ENCODE peak calls at places on chromosome 9, in six cellular contexts. U, N, K, Y, Q and T are unnamed samples.

GRCh38 chr9:77956555-77956954 is 75.1 kb downstream of the GNAQ start:
- DNase-seq in U (no peak), N (no peak), K (no peak), Y (no peak), Q (peak), T (no peak)

GRCh38 chr9:91771027-91771426 is 179.0 kb downstream of the ROR2 start:
- DNase-seq in U (peak), N (no peak), K (no peak), Y (peak), Q (peak), T (peak)

GRCh38 chr9:92706218-92706940 is 36.4 kb upstream of the IPPK start:
- DNase-seq in U (no peak), N (no peak), K (no peak), Y (no peak), Q (peak), T (no peak)

GRCh38 chr9:125233678-125234077 is 7.5 kb downstream of the HSPA5 start:
- DNase-seq in U (peak), N (no peak), K (peak), Y (no peak), Q (peak), T (peak)

GRCh38 chr9:91151741-91152095 is 210.0 kb downstream of the AUH start:
- DNase-seq in U (no peak), N (no peak), K (no peak), Y (no peak), Q (peak), T (no peak)

GRCh38 chr9:126838895-126839294 is 21.5 kb upstream of the ZBTB34 start:
- DNase-seq in U (no peak), N (no peak), K (no peak), Y (no peak), Q (no peak), T (no peak)

GRCh38 chr9:23774266-23774665 is 51.8 kb downstream of the ELAVL2 start:
- DNase-seq in U (no peak), N (no peak), K (no peak), Y (no peak), Q (no peak), T (no peak)

GRCh38 chr9:34072868-34073590 is 24.3 kb upstream of the UBAP2 start:
- DNase-seq in U (peak), N (no peak), K (peak), Y (peak), Q (peak), T (peak)

GRCh38 chr9:136694163-136694864 is 7.1 kb upstream of the AGPAT2 start:
- DNase-seq in U (no peak), N (no peak), K (no peak), Y (peak), Q (peak), T (no peak)

GRCh38 chr9:107491081-107492053 is 1.8 kb upstream of the KLF4 start:
- DNase-seq in U (no peak), N (no peak), K (no peak), Y (peak), Q (no peak), T (no peak)

GRCh38 chr9:4108708-4109444 is 191.0 kb downstream of the GLIS3 start:
- DNase-seq in U (no peak), N (no peak), K (no peak), Y (no peak), Q (no peak), T (no peak)

GRCh38 chr9:95757026-95757425 is 118.5 kb upstream of the ERCC6L2 start:
- DNase-seq in U (peak), N (no peak), K (peak), Y (no peak), Q (no peak), T (no peak)

GRCh38 chr9:124323904-124324303 is 66.2 kb downstream of the NEK6 start:
- DNase-seq in U (no peak), N (no peak), K (no peak), Y (no peak), Q (no peak), T (no peak)

GRCh38 chr9:81080900-81081299 is 608.4 kb downstream of the TLE1 start:
- DNase-seq in U (no peak), N (no peak), K (no peak), Y (no peak), Q (no peak), T (no peak)

GRCh38 chr9:4850611-4851010 is 57.9 kb downstream of the RCL1 start:
- DNase-seq in U (no peak), N (no peak), K (no peak), Y (no peak), Q (peak), T (no peak)

GRCh38 chr9:37034320-37034937 is 361 bp upstream of the PAX5 start:
- DNase-seq in U (no peak), N (no peak), K (no peak), Y (peak), Q (peak), T (no peak)

GRCh38 chr9:20084125-20084524 is 295.3 kb upstream of the SLC24A2 start:
- DNase-seq in U (no peak), N (no peak), K (no peak), Y (no peak), Q (no peak), T (no peak)

GRCh38 chr9:83030391-83031107 is 32.4 kb downstream of the RASEF start:
- DNase-seq in U (no peak), N (no peak), K (no peak), Y (no peak), Q (no peak), T (no peak)

GRCh38 chr9:101326501-101326900 is 58.3 kb downstream of the BAAT start:
- DNase-seq in U (no peak), N (no peak), K (no peak), Y (no peak), Q (no peak), T (no peak)

GRCh38 chr9:95813923-95814322 is 61.6 kb upstream of the ERCC6L2 start:
- DNase-seq in U (no peak), N (no peak), K (peak), Y (no peak), Q (no peak), T (no peak)

GRCh38 chr9:124222918-124223720 is 34.6 kb upstream of the NEK6 start:
- DNase-seq in U (no peak), N (no peak), K (no peak), Y (peak), Q (peak), T (no peak)

GRCh38 chr9:2465921-2466460 is 155.6 kb upstream of the VLDLR start:
- DNase-seq in U (no peak), N (no peak), K (peak), Y (peak), Q (no peak), T (peak)

GRCh38 chr9:71025728-71026127 is 95.7 kb downstream of the TRPM3 start:
- DNase-seq in U (no peak), N (no peak), K (no peak), Y (no peak), Q (no peak), T (no peak)

GRCh38 chr9:98808411-98808815 is 943 bp downstream of the GALNT12 start:
- DNase-seq in U (no peak), N (no peak), K (no peak), Y (peak), Q (peak), T (peak)

GRCh38 chr9:37501957-37502596 is 16.3 kb downstream of the POLR1E start:
- DNase-seq in U (no peak), N (no peak), K (no peak), Y (no peak), Q (no peak), T (no peak)

GRCh38 chr9:26579047-26579446 is 313.6 kb downstream of the CAAP1 start:
- DNase-seq in U (no peak), N (no peak), K (no peak), Y (no peak), Q (no peak), T (no peak)

GRCh38 chr9:4386819-4387218 is 87.0 kb upstream of the GLIS3 start:
- DNase-seq in U (no peak), N (no peak), K (no peak), Y (no peak), Q (no peak), T (no peak)

GRCh38 chr9:100426532-100427365 is at the start of gene MSANTD3:
- DNase-seq in U (no peak), N (no peak), K (no peak), Y (peak), Q (peak), T (no peak)

GRCh38 chr9:20553750-20554149 is 68.5 kb downstream of the MLLT3 start:
- DNase-seq in U (no peak), N (no peak), K (no peak), Y (no peak), Q (no peak), T (no peak)

GRCh38 chr9:94056442-94056974 is 27.8 kb upstream of the PTPDC1 start:
- DNase-seq in U (peak), N (no peak), K (peak), Y (no peak), Q (no peak), T (peak)

GRCh38 chr9:130362691-130363090 is 82.1 kb upstream of the ASS1 start:
- DNase-seq in U (no peak), N (no peak), K (no peak), Y (no peak), Q (no peak), T (no peak)
- TF ChIP-seq CTCF in U (no peak), N (no peak), K (no peak), Y (no peak), Q (no peak), T (no peak)

DNA sequence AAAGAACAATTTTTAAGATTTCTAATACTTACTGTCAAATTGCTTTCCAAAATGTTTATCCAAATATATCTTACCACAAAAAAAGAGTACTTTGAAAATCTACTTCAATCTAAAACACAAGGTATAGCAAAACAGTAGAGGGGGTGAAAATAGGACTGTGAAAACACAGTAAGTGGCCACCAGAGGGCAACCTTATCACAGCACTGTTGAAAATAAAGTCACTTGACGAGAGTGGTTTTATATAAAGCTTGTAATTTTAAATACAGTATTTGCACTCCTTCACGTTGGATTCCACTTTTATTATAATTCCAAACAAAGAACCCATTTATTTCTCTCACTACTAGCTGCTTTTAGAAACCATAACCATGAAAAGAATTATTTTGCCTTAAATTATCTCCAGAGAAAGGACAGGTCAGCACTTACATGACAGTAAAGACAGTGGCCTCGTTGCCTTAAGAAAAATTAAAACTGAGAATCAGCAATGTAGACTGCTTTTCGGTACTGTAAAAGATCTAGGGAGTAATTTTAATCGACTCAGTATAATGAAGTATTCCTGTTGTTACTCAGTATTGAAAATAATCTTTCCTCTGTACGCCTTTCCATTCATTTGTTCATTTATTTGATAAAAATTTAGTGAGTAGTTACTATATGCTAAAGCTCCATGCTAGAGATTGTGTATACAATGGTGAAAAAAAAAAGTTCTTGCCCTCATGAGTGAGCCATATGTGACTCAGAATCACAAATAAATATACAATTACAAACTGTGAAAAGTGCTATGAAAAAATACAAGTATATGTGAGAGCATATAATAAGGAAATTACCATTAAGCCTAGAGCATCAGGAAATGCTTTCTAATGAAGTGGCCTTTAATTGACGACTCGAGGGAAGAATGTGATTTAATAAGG is 40.0 kb upstream of the CDK5RAP2 start:
- DNase-seq in U (peak), N (no peak), K (peak), Y (peak), Q (peak), T (peak)
- TF ChIP-seq CTCF in U (peak), N (no peak), K (peak), Y (peak), Q (peak), T (peak)

GRCh38 chr9:86734762-86735161 is 212.5 kb downstream of the GAS1 start:
- DNase-seq in U (no peak), N (no peak), K (no peak), Y (no peak), Q (no peak), T (peak)

GRCh38 chr9:86733929-86734328 is 213.4 kb downstream of the GAS1 start:
- DNase-seq in U (no peak), N (no peak), K (no peak), Y (no peak), Q (no peak), T (no peak)

GRCh38 chr9:86732514-86732913 is 214.8 kb downstream of the GAS1 start:
- DNase-seq in U (peak), N (no peak), K (peak), Y (no peak), Q (no peak), T (peak)

GRCh38 chr9:86731511-86731993 is 215.8 kb downstream of the GAS1 start:
- DNase-seq in U (no peak), N (no peak), K (no peak), Y (no peak), Q (no peak), T (peak)

DNA sequence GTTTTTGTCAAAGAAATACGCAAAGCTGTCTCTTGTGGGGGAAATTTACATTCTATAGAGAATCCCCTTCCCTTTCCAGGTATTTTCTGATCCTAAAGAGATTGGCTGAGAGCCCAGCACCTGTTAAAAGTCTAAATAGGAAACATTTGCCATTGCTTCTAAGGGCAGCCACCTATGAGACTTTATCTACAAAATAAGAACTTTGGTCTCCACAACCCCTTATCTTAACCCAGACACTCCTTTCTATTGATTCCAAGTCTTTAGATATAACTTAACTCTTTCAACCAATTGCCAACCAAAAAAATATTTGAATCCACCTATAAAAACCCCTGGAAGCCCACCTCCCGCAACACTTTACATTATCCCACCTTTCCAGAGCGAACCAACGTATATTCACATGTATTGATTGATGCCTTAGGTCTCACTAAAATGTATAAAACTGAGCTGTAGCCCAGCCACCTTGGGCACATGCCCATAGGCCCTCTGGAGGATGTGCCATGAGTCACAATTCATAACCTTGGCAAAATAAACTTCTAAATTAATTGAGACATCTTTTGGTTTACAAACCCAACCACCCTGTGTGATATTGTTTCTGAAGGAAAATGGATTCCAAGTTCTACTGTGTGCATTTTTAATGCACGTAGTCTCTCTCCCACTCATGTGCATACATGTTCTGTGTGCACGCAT is 211.4 kb downstream of the GAS1 start:
- DNase-seq in U (no peak), N (no peak), K (no peak), Y (no peak), Q (no peak), T (no peak)
- TF ChIP-seq CTCF in U (no peak), N (no peak), K (no peak), Y (no peak), Q (no peak), T (peak)

GRCh38 chr9:134663753-134664415 is 22.3 kb downstream of the COL5A1 start:
- DNase-seq in U (peak), N (no peak), K (no peak), Y (no peak), Q (no peak), T (no peak)
- TF ChIP-seq CTCF in U (peak), N (peak), K (no peak), Y (no peak), Q (no peak), T (no peak)